ENCODE peak calls at places on chromosomes 5 and 9, in eight cellular contexts. P, Z, Y, M, G, J, F and O are unnamed samples.

GRCh38 chr5:113293613-113294340 is 141.0 kb downstream of the TSSK1B start:
- DNase-seq in Z (no peak), G (peak), F (peak), J (no peak), M (peak), P (no peak), Y (no peak), O (no peak)

GRCh38 chr9:114216081-114216480 is 60.7 kb downstream of the COL27A1 start:
- DNase-seq in J (no peak), Y (no peak), Z (no peak), M (peak), F (peak), P (peak), G (peak), O (no peak)

GRCh38 chr9:133199648-133200321 is 9.3 kb downstream of the OBP2B start:
- DNase-seq in Y (peak), P (no peak), Z (no peak), M (peak), J (no peak), F (no peak), G (no peak), O (peak)

GRCh38 chr5:77322406-77322805 is 111.9 kb downstream of the PDE8B start:
- DNase-seq in Z (no peak), Y (no peak), J (no peak), M (no peak), F (no peak), G (no peak), P (no peak), O (no peak)

GRCh38 chr9:76701441-76702031 is 62.7 kb upstream of the PCA3 start:
- DNase-seq in F (peak), G (no peak), J (no peak), M (peak), P (no peak), Y (no peak), Z (no peak), O (no peak)

GRCh38 chr9:37339945-37340344 is 82.6 kb upstream of the GRHPR start:
- DNase-seq in F (no peak), J (no peak), Z (no peak), Y (no peak), P (no peak), M (no peak), G (no peak), O (no peak)

GRCh38 chr5:77945874-77946273 is 169.7 kb upstream of the TBCA start:
- DNase-seq in J (no peak), F (no peak), P (peak), Z (no peak), G (no peak), Y (no peak), M (no peak), O (no peak)

GRCh38 chr5:96661101-96661840 is 905 bp upstream of the CAST start:
- DNase-seq in Y (peak), P (peak), M (peak), F (peak), Z (peak), J (peak), G (peak), O (peak)

GRCh38 chr9:76634356-76635054 is 129.7 kb upstream of the PCA3 start:
- DNase-seq in Y (no peak), G (peak), P (no peak), M (peak), Z (no peak), J (no peak), F (peak), O (no peak)

GRCh38 chr5:88842784-88843183 is 40.2 kb downstream of the MEF2C start:
- DNase-seq in J (no peak), Y (no peak), P (no peak), G (no peak), Z (no peak), F (no peak), M (no peak), O (no peak)

GRCh38 chr5:51960617-51961115 is 577.4 kb downstream of the ISL1 start:
- DNase-seq in Z (no peak), J (no peak), G (peak), Y (no peak), P (no peak), F (peak), M (no peak), O (no peak)